ENCODE peak calls at places on chromosomes 6 and 20, in four cellular contexts. J, G, W and U are unnamed samples.
A peak's percentile ranks its signal among the peaks of the same experiment; 100 is the strongest.

GRCh38 chr6:166313255-166314070 is 5.3 kb upstream of the PRR18 start:
- DNase-seq in J (peak; percentile 45), G (peak; percentile 45), W (peak; percentile 77), U (no peak)

GRCh38 chr20:35942243-35942642 is 12.1 kb downstream of the SCAND1 start:
- DNase-seq in J (no peak), G (no peak), W (no peak), U (no peak)

GRCh38 chr6:141483561-141484061 is 649.1 kb upstream of the GJE1 start:
- DNase-seq in J (no peak), G (peak; percentile 96), W (no peak), U (no peak)

GRCh38 chr6:157317129-157317814 is 6.0 kb downstream of the TMEM242 start:
- DNase-seq in J (peak; percentile 68), G (peak; percentile 92), W (no peak), U (no peak)

GRCh38 chr6:104789770-104790190 is 69.9 kb downstream of the HACE1 start:
- DNase-seq in J (no peak), G (peak; percentile 55), W (peak; percentile 41), U (no peak)

GRCh38 chr20:20017852-20018245 is 687 bp downstream of the NAA20 start:
- DNase-seq in J (no peak), G (no peak), W (no peak), U (no peak)

GRCh38 chr6:110660066-110660655 is 155.1 kb downstream of the CDK19 start:
- DNase-seq in J (no peak), G (no peak), W (no peak), U (no peak)

GRCh38 chr20:24798930-24799705 is 150.0 kb upstream of the CST7 start:
- DNase-seq in J (no peak), G (no peak), W (no peak), U (no peak)

GRCh38 chr20:5031206-5031557 is 29.9 kb upstream of the SLC23A2 start:
- DNase-seq in J (no peak), G (no peak), W (no peak), U (no peak)

GRCh38 chr6:87993331-87993730 is 54.3 kb upstream of the SPACA1 start:
- DNase-seq in J (no peak), G (no peak), W (no peak), U (no peak)

GRCh38 chr6:134178230-134179044 is 126.0 kb upstream of the SLC2A12 start:
- DNase-seq in J (peak; percentile 82), G (peak; percentile 96), W (peak; percentile 98), U (no peak)

GRCh38 chr6:15924893-15925292 is 204.0 kb upstream of the MYLIP start:
- DNase-seq in J (no peak), G (no peak), W (no peak), U (no peak)

GRCh38 chr6:25193865-25194679 is 85.1 kb upstream of the CARMIL1 start:
- DNase-seq in J (no peak), G (no peak), W (no peak), U (no peak)

GRCh38 chr6:157283330-157283898 is 39.9 kb downstream of the TMEM242 start:
- DNase-seq in J (no peak), G (no peak), W (no peak), U (no peak)

GRCh38 chr6:40346241-40346640 is 240.9 kb downstream of the LRFN2 start:
- DNase-seq in J (no peak), G (no peak), W (no peak), U (peak; percentile 22)

GRCh38 chr20:50958733-50959542 is at the start of gene MOCS3:
- DNase-seq in J (peak; percentile 81), G (peak; percentile 93), W (peak; percentile 91), U (peak; percentile 82)
- TF ChIP-seq CTCF in J (peak; percentile 14), G (peak; percentile 0), W (no peak), U (no peak)

DNA sequence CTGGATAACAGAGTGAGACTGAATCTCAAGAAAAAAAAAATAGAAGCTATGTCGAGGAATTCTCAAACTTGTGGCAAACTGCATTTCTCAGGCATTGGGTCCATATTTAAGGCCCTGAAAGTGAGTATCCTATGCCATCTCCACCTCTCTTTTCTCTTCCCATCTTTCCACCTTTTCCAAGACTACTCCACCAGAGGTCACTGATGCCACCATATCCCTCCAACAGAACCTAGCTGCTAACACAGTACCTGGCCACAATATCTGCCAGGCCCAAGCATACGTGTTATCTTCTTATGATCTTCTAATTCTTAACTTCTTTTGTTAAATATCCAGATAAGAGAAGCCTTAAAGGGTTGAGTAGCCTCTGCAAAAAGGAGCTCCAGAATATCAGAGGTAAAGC is 8.2 kb upstream of the ADGRF4 start:
- DNase-seq in J (no peak), G (no peak), W (peak; percentile 6), U (no peak)
- TF ChIP-seq CTCF in J (no peak), G (no peak), W (peak; percentile 52), U (no peak)

GRCh38 chr6:117280922-117281321 is 15.6 kb downstream of the VGLL2 start:
- DNase-seq in J (peak; percentile 30), G (no peak), W (peak; percentile 54), U (no peak)
- TF ChIP-seq CTCF in J (no peak), G (peak; percentile 15), W (peak; percentile 66), U (peak; percentile 37)

DNA sequence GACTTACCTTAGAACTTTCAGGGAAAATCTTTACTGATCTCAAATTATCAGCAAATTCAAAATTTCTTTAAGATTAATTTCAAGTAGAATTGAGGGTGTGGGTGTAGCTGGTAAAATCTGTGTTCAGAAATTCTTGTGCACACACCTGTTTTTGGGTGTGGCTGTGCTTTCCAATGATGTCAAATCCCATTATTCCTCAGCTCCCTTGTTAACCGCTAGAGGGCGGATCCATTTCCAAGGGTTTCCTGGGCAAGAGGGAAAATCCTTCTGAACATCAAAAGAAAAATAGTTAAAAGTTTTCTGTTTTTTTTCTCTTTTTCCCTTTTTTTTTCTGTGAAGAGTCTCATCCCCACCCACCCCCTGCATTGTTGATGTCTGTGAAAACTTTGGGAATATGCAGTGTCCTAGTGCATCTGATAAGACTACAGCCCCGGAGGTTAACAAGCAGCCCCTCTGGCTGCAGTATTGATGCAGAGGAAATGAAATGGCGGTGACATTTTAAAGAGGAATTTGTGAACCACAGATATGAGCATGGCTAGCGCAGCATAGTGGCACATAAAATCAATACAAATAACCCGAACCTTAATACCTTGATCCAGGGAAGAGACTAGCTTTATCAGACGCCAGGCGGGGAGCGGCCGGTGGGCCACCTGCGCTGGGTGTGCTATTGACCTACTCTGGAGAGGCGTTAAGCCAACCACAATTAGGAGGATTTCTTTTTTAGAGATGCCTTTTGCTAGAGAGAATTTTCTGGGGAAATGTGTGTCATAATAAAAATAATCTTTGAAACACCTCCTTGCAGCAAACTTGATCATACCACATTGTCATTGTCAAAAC is 130.9 kb downstream of the FOXA2 start:
- DNase-seq in J (no peak), G (no peak), W (peak; percentile 64), U (no peak)
- TF ChIP-seq CTCF in J (peak; percentile 26), G (peak; percentile 42), W (peak; percentile 67), U (peak; percentile 84)

DNA sequence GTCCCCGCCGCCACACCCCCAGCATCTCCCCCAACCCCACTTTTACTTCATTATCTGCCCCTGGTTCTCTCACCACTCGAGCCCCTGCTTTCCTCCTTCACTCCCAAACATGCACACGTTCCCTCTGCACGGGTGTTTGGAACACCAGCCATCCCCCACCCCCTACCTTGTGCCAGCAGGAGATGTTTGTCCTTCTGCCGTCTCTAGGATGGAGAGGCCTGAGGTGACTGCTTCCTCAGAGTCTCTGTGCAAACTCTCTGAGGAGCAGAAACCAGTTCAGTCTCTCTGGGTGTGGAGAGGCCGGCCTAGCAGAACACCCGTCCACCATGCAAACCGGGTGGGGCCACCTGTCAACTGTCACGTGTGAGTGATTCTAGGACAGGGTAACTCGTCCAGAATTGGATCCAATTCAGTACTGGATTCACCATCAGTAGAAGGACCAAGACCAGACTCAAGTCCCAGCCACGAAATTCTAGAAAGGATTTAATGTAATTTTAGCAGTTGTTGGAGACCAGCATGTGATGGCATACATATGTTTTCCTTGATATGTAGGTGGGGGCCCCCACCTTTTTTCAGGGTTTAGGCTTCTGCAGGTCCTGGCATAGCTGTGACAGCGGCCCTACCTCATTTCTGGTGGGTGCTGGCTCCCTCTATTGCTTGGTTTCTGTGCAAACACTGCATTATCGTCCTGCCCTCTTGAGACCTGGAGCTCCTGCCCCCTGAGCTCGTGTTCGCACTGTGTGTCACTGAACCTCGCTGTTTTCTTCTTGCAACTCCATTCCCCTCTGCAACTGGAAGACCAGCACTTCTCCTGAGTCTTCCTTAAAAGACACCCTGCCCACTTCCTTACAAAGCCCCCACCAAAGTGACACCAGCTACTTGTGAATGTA is at the start of gene RAET1E:
- DNase-seq in J (peak; percentile 13), G (no peak), W (peak; percentile 30), U (no peak)
- TF ChIP-seq CTCF in J (no peak), G (peak; percentile 11), W (peak; percentile 59), U (no peak)